ENCODE peak calls at places on chromosomes 6 and 20, in ten cellular contexts. G is breast epithelium, O is astrocyte, U is heart left ventricle, I is progenitor cell of endocrine pancreas, Y is WTC11, P is HFF-Myc, B is omental fat pad, Q is cardiac fibroblast, S is heart right ventricle. F is an unnamed sample.

GRCh38 chr6:121881974-121882667 is 446.7 kb downstream of the GJA1 start:
- DNase-seq in I (no peak), U (no peak), O (peak), P (peak), S (no peak), Q (peak), B (no peak), Y (no peak), G (no peak), F (peak)

GRCh38 chr20:31606928-31607639 is 2.0 kb downstream of the ID1 start:
- DNase-seq in O (peak), G (no peak), Y (no peak), B (no peak), Q (peak), U (no peak), I (no peak), P (no peak), S (peak), F (no peak)

GRCh38 chr20:37042986-37043972 is 52.5 kb downstream of the RBL1 start:
- DNase-seq in U (no peak), B (no peak), G (no peak), I (no peak), Y (no peak), O (no peak), S (no peak), Q (no peak), P (no peak), F (no peak)

GRCh38 chr6:107917468-107918375 is 40.3 kb downstream of the SEC63 start:
- DNase-seq in G (no peak), I (no peak), S (no peak), Y (no peak), O (no peak), U (no peak), P (no peak), B (no peak), Q (no peak), F (no peak)

GRCh38 chr6:26249959-26250805 is 114.8 kb upstream of the BTN3A2 start:
- DNase-seq in S (peak), P (no peak), O (peak), G (peak), I (peak), Q (peak), Y (peak), B (no peak), U (peak), F (peak)

GRCh38 chr6:119158057-119158848 is 79.8 kb upstream of the FAM184A start:
- DNase-seq in B (no peak), S (peak), Y (no peak), P (no peak), U (peak), I (no peak), Q (peak), O (peak), G (peak), F (no peak)

GRCh38 chr6:126118934-126119333 is 132.6 kb downstream of the TRMT11 start:
- DNase-seq in G (no peak), P (no peak), S (no peak), Q (no peak), B (no peak), I (no peak), O (peak), Y (no peak), U (no peak), F (peak)

GRCh38 chr6:47168176-47168575 is 126.0 kb upstream of the ADGRF1 start:
- DNase-seq in G (no peak), B (peak), Y (no peak), S (peak), O (peak), P (peak), U (no peak), Q (peak), I (no peak), F (peak)

GRCh38 chr6:158765509-158766068 is 53.6 kb downstream of the EZR start:
- DNase-seq in U (no peak), B (no peak), Q (no peak), I (no peak), Y (no peak), S (no peak), P (no peak), G (no peak), O (no peak), F (no peak)

GRCh38 chr20:24647713-24648112 is 178.3 kb downstream of the SYNDIG1 start:
- DNase-seq in B (no peak), Q (no peak), O (no peak), S (no peak), U (no peak), P (no peak), G (no peak), I (no peak), Y (no peak), F (no peak)

GRCh38 chr6:148203970-148204369 is 138.7 kb upstream of the SASH1 start:
- DNase-seq in G (no peak), O (peak), B (no peak), U (no peak), I (no peak), S (no peak), Q (peak), P (no peak), Y (no peak), F (peak)

GRCh38 chr6:90179190-90180169 is 117.2 kb downstream of the BACH2 start:
- DNase-seq in P (no peak), G (no peak), U (no peak), B (no peak), I (no peak), Y (no peak), O (no peak), S (no peak), Q (peak), F (no peak)

GRCh38 chr20:24578605-24579004 is 109.2 kb downstream of the SYNDIG1 start:
- DNase-seq in Q (no peak), B (no peak), G (no peak), Y (no peak), I (no peak), P (no peak), O (no peak), U (no peak), S (no peak), F (no peak)

GRCh38 chr20:47465335-47466090 is 36.2 kb upstream of the NCOA3 start:
- DNase-seq in B (no peak), Q (no peak), I (no peak), P (no peak), G (no peak), Y (no peak), S (no peak), O (no peak), U (no peak), F (no peak)

GRCh38 chr6:150667977-150668716 is 68.5 kb downstream of the PLEKHG1 start:
- DNase-seq in U (peak), O (peak), Y (no peak), P (peak), Q (peak), B (peak), G (peak), I (peak), S (peak), F (peak)

GRCh38 chr6:41072836-41073202 is at the start of gene NFYA:
- DNase-seq in B (no peak), U (peak), I (no peak), P (no peak), O (peak), G (no peak), Q (peak), Y (peak), S (peak), F (no peak)

GRCh38 chr20:49747707-49748524 is 34.2 kb upstream of the B4GALT5 start:
- DNase-seq in P (no peak), Y (no peak), Q (peak), S (peak), U (peak), B (peak), I (no peak), G (peak), O (peak), F (peak)

GRCh38 chr20:34066476-34067090 is 45.5 kb downstream of the EIF2S2 start:
- DNase-seq in G (no peak), B (no peak), I (no peak), S (no peak), U (no peak), P (peak), Q (peak), Y (no peak), O (no peak), F (no peak)

GRCh38 chr6:166286831-166287271 is 21.3 kb downstream of the PRR18 start:
- DNase-seq in O (no peak), B (no peak), G (no peak), I (no peak), Q (no peak), S (no peak), P (no peak), U (no peak), Y (no peak), F (no peak)

GRCh38 chr6:142726616-142727015 is 218.4 kb downstream of the HIVEP2 start:
- DNase-seq in Q (no peak), O (no peak), B (no peak), P (no peak), Y (no peak), S (no peak), U (no peak), I (no peak), G (no peak), F (peak)

GRCh38 chr6:52641388-52641787 is 29.5 kb upstream of the TMEM14A start:
- DNase-seq in P (no peak), Q (no peak), I (no peak), B (no peak), S (no peak), G (no peak), U (no peak), O (no peak), Y (no peak), F (no peak)

GRCh38 chr6:85544776-85545175 is 48.9 kb downstream of the SNX14 start:
- DNase-seq in Q (no peak), P (no peak), S (no peak), I (no peak), B (no peak), U (no peak), G (no peak), O (peak), Y (no peak), F (no peak)

GRCh38 chr20:62995898-62996595 is 10.7 kb downstream of the BHLHE23 start:
- DNase-seq in B (no peak), Y (no peak), O (no peak), Q (no peak), U (peak), I (no peak), P (no peak), G (no peak), S (peak), F (no peak)

GRCh38 chr20:34420146-34420545 is 57.1 kb downstream of the ITCH start:
- DNase-seq in O (no peak), U (no peak), P (no peak), Q (peak), G (no peak), B (no peak), I (no peak), S (no peak), Y (no peak), F (no peak)

GRCh38 chr6:593139-593906 is 63.6 kb downstream of the HUS1B start:
- DNase-seq in Q (peak), B (peak), U (peak), Y (peak), G (no peak), I (peak), S (no peak), O (peak), P (peak), F (peak)

GRCh38 chr6:47413752-47414516 is 63.7 kb upstream of the CD2AP start:
- DNase-seq in B (no peak), I (no peak), S (no peak), Q (peak), Y (no peak), P (peak), G (no peak), O (peak), U (no peak), F (peak)

GRCh38 chr6:22219916-22220315 is 76.9 kb downstream of the PRL start:
- DNase-seq in Q (no peak), G (no peak), P (no peak), B (no peak), S (no peak), I (no peak), Y (no peak), U (no peak), O (no peak), F (no peak)

GRCh38 chr6:111119550-111120329 is 32.4 kb downstream of the SLC16A10 start:
- DNase-seq in I (no peak), G (no peak), B (no peak), Q (peak), S (no peak), O (no peak), P (no peak), Y (no peak), U (no peak), F (peak)

DNA sequence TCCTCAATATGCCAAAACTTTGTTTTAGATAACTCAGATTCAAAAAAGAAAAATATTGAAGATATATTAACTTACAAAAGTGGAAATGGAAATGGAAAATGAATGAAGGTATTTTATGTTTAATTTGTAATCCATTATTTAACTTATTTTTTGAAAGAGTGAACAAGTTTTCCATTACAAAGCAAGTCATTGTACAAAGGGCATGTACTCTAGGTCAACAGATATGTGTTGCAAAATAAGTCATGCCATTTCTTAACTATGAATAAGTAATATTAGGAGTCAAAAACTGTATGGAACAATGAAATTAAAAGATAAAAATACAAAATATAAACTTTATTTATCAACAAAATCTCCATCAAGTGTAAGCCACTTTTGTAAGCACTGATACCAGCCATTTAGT is 25.9 kb upstream of the DEFB113 start:
- DNase-seq in G (no peak), I (no peak), B (no peak), S (no peak), Y (no peak), U (no peak), O (no peak), P (no peak), Q (no peak), F (no peak)
- TF ChIP-seq CTCF in G (no peak), I (no peak), B (no peak), S (no peak), Y (no peak), U (no peak), O (no peak), P (no peak), Q (no peak), F (no peak)

GRCh38 chr6:162123797-162124196 is 603.8 kb downstream of the PRKN start:
- DNase-seq in Y (no peak), U (peak), S (no peak), G (no peak), I (no peak), O (no peak), P (no peak), Q (peak), B (no peak), F (no peak)
- TF ChIP-seq CTCF in Y (peak), U (no peak), S (peak), G (no peak), I (peak), O (peak), P (no peak), Q (no peak), B (no peak), F (peak)

GRCh38 chr6:5547571-5547970 is 286.3 kb downstream of the FARS2 start:
- DNase-seq in G (no peak), P (no peak), S (no peak), U (no peak), O (no peak), I (no peak), B (no peak), Q (no peak), Y (no peak), F (no peak)
- TF ChIP-seq CTCF in G (no peak), P (no peak), S (no peak), U (no peak), O (no peak), I (no peak), B (no peak), Q (no peak), Y (no peak), F (no peak)

GRCh38 chr6:169701953-169702639 is at the start of the genes C6orf120 and WDR27:
- DNase-seq in U (peak), G (peak), Q (peak), Y (peak), S (peak), B (peak), I (peak), P (peak), O (peak), F (peak)
- TF ChIP-seq CTCF in U (no peak), G (no peak), Q (no peak), Y (no peak), S (peak), B (no peak), I (peak), P (no peak), O (no peak), F (no peak)

DNA sequence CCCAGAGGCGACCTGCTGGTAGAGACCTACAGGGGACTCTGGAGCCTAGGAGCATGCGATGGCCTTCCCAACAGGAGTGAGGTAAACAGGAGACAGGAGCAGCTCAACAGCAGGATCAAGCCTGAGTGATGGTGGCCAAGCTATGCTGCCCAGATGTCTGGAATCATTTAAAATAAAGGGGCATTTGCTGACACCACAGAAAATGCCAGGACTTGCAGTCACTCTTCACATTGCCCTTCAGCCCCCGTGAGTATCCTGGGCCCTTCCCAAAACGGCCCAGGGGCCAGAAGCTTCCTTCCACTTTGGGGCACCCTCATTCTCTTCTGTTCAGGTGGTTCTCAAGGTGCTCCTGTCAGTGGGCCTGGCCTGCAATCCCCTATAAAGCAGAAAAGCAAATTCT is 23.2 kb downstream of the INSM1 start:
- DNase-seq in B (no peak), S (no peak), O (no peak), I (no peak), Y (no peak), U (no peak), Q (no peak), G (no peak), P (no peak), F (no peak)
- TF ChIP-seq CTCF in B (no peak), S (no peak), O (no peak), I (no peak), Y (no peak), U (no peak), Q (no peak), G (no peak), P (no peak), F (no peak)

GRCh38 chr20:57308451-57309410 is 20.9 kb upstream of the SPO11 start:
- DNase-seq in P (no peak), B (no peak), I (no peak), Q (no peak), U (no peak), G (no peak), Y (no peak), O (no peak), S (no peak), F (no peak)

GRCh38 chr20:57312138-57312537 is 17.5 kb upstream of the SPO11 start:
- DNase-seq in B (no peak), G (no peak), U (no peak), I (no peak), Q (no peak), Y (no peak), O (no peak), P (no peak), S (no peak), F (no peak)

GRCh38 chr20:57310821-57311514 is 18.6 kb upstream of the SPO11 start:
- DNase-seq in O (no peak), Q (no peak), U (no peak), G (no peak), Y (no peak), P (no peak), S (no peak), B (no peak), I (no peak), F (no peak)

GRCh38 chr20:57309544-57310115 is 20.0 kb upstream of the SPO11 start:
- DNase-seq in Y (no peak), G (no peak), B (no peak), I (no peak), U (no peak), O (no peak), S (no peak), P (no peak), Q (no peak), F (no peak)

DNA sequence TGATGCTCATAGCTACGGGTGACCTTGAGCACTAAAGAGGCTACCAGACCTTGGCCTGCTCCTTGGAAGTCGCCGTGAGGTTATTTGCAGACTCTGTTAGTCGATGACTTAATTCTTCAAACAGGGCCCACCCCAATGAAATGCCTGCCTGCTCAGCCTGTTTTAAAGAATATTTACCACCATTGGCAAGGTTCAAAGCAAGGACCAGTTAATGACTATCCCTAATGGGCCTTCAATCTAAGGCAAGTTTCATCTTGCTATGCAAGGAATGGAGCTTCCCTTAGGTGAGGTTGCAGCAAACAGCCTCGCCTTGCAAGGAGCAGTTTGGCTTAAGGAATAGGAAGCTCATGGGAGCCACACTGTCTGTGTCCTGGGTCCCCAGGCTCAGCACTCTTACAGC is 22.9 kb upstream of the SPO11 start:
- DNase-seq in I (no peak), U (no peak), P (no peak), G (no peak), O (no peak), S (no peak), Y (no peak), Q (no peak), B (no peak), F (no peak)
- TF ChIP-seq CTCF in I (no peak), U (no peak), P (no peak), G (no peak), O (no peak), S (no peak), Y (no peak), Q (no peak), B (no peak), F (no peak)

GRCh38 chr6:104995989-104996617 is 39.2 kb downstream of the LIN28B start:
- DNase-seq in S (no peak), Q (peak), B (no peak), O (peak), G (no peak), Y (no peak), U (no peak), I (no peak), P (no peak), F (no peak)
- TF ChIP-seq CTCF in S (peak), Q (no peak), B (no peak), O (peak), G (no peak), Y (no peak), U (no peak), I (no peak), P (no peak), F (no peak)

GRCh38 chr6:112571886-112572285 is 224.8 kb downstream of the RFPL4B start:
- DNase-seq in Q (peak), O (peak), Y (no peak), I (no peak), B (no peak), U (no peak), S (no peak), G (no peak), P (no peak), F (no peak)
- TF ChIP-seq CTCF in Q (no peak), O (no peak), Y (no peak), I (no peak), B (no peak), U (no peak), S (no peak), G (no peak), P (no peak), F (no peak)

F was measured in brain microvascular endothelial cell.